ENCODE peak calls at places on chromosomes 3 and 15, in eight cellular contexts. A is left cardiac atrium; T is MCF 10A; U is AG08395; G is memory B cell; D is epithelial cell of esophagus; O is activated CD4-positive, alpha-beta T cell treated with anti-CD3 and anti-CD28 coated beads, Interleukin-2, amount 50 U/mL, for 1 hour; L is D341Med. W is an unnamed sample.

GRCh38 chr3:18657858-18658820 is 233.0 kb upstream of the SATB1 start:
- DNase-seq in A (no peak), O (no peak), D (peak; percentile 53), G (no peak), T (peak; percentile 14), U (no peak), L (no peak), W (no peak)

GRCh38 chr3:54784021-54784420 is 143.8 kb downstream of the LRTM1 start:
- DNase-seq in D (no peak), L (no peak), A (no peak), O (no peak), U (no peak), G (no peak), T (no peak), W (no peak)

GRCh38 chr3:70612920-70613319 is 300.5 kb upstream of the MDFIC2 start:
- DNase-seq in G (no peak), O (no peak), U (no peak), L (no peak), T (no peak), A (no peak), D (no peak), W (no peak)

GRCh38 chr3:134485075-134485536 is 679 bp downstream of the ANAPC13 start:
- DNase-seq in O (no peak), U (no peak), L (peak; percentile 56), G (no peak), T (peak; percentile 31), D (no peak), A (no peak), W (no peak)

GRCh38 chr3:171443211-171443957 is 16.8 kb downstream of the TNIK start:
- DNase-seq in O (no peak), A (no peak), U (no peak), G (no peak), T (no peak), D (no peak), L (no peak), W (no peak)

GRCh38 chr3:70982700-70983140 is 600.8 kb downstream of the FOXP1 start:
- DNase-seq in A (peak; percentile 39), U (peak; percentile 73), O (no peak), G (no peak), D (peak; percentile 95), L (peak; percentile 36), T (peak; percentile 82), W (peak; percentile 53)

GRCh38 chr3:107962946-107963345 is 127.9 kb downstream of the CD47 start:
- DNase-seq in T (peak; percentile 68), G (no peak), D (peak; percentile 73), U (peak; percentile 17), O (no peak), L (no peak), A (no peak), W (no peak)

GRCh38 chr3:125644036-125645025 is 49.0 kb upstream of the OSBPL11 start:
- DNase-seq in D (no peak), T (peak; percentile 39), L (no peak), O (no peak), U (peak; percentile 55), A (peak; percentile 52), G (no peak), W (no peak)

GRCh38 chr3:158127250-158128219 is 17.6 kb downstream of the RSRC1 start:
- DNase-seq in U (peak; percentile 9), A (no peak), D (peak; percentile 90), T (peak; percentile 78), G (no peak), O (no peak), L (no peak), W (no peak)

GRCh38 chr15:51377038-51377761 is 35.7 kb downstream of the GLDN start:
- DNase-seq in T (no peak), U (peak; percentile 84), A (no peak), G (no peak), O (no peak), D (peak; percentile 14), L (no peak), W (peak; percentile 74)

GRCh38 chr15:92112180-92112579 is 258.7 kb downstream of the SLCO3A1 start:
- DNase-seq in D (no peak), O (no peak), U (peak; percentile 57), L (no peak), G (no peak), A (peak; percentile 40), T (no peak), W (peak; percentile 15)

GRCh38 chr3:13884851-13885703 is 5.2 kb upstream of the WNT7A start:
- DNase-seq in G (peak; percentile 44), T (peak; percentile 75), L (peak; percentile 66), A (no peak), D (peak; percentile 80), O (peak; percentile 73), U (no peak), W (no peak)

GRCh38 chr3:191356586-191357439 is 26.5 kb upstream of the UTS2B start:
- DNase-seq in U (peak; percentile 53), L (no peak), G (no peak), O (no peak), T (peak; percentile 76), A (peak; percentile 66), D (peak; percentile 92), W (no peak)

GRCh38 chr3:184426691-184427141 is 46.9 kb downstream of the CHRD start:
- DNase-seq in G (no peak), T (peak; percentile 72), L (no peak), U (no peak), A (no peak), D (no peak), O (no peak), W (no peak)

GRCh38 chr3:149449799-149450198 is 24.7 kb upstream of the TM4SF4 start:
- DNase-seq in G (no peak), L (no peak), O (no peak), D (no peak), A (no peak), T (no peak), U (peak; percentile 20), W (peak; percentile 44)

GRCh38 chr3:88061749-88062148 is 2.7 kb downstream of the ZNF654 start:
- DNase-seq in T (no peak), D (peak; percentile 24), G (no peak), L (no peak), U (no peak), A (no peak), O (no peak), W (no peak)

GRCh38 chr15:82129769-82130168 is 84.0 kb upstream of the MEX3B start:
- DNase-seq in L (no peak), D (peak; percentile 52), A (no peak), T (no peak), O (no peak), G (no peak), U (peak; percentile 81), W (peak; percentile 51)

GRCh38 chr15:40266828-40267304 is 16.0 kb downstream of the ANKRD63 start:
- DNase-seq in G (no peak), O (no peak), A (no peak), U (peak; percentile 96), D (peak; percentile 82), L (no peak), T (peak; percentile 96), W (peak; percentile 95)

GRCh38 chr3:149368201-149368849 is 9.1 kb downstream of the TM4SF1 start:
- DNase-seq in U (no peak), L (no peak), D (peak; percentile 60), T (no peak), O (no peak), G (no peak), A (peak; percentile 35), W (no peak)

GRCh38 chr3:63135362-63135761 is 142.7 kb upstream of the SYNPR start:
- DNase-seq in A (no peak), T (no peak), G (no peak), O (no peak), U (no peak), D (peak; percentile 34), L (no peak), W (no peak)

GRCh38 chr3:131636266-131636775 is 133.6 kb upstream of the MRPL3 start:
- DNase-seq in A (no peak), L (no peak), U (no peak), T (no peak), D (no peak), G (no peak), O (no peak), W (no peak)

GRCh38 chr15:52080031-52080430 is 32.5 kb downstream of the BCL2L10 start:
- DNase-seq in O (no peak), U (no peak), A (no peak), L (no peak), G (no peak), T (peak; percentile 84), D (peak; percentile 91), W (no peak)

GRCh38 chr3:143443851-143444331 is 324.3 kb downstream of the CHST2 start:
- DNase-seq in O (no peak), D (peak; percentile 99), G (no peak), T (peak; percentile 97), U (peak; percentile 93), A (peak; percentile 68), L (no peak), W (peak; percentile 77)

GRCh38 chr15:85411992-85412538 is 31.7 kb downstream of the AKAP13 start:
- DNase-seq in A (no peak), G (no peak), U (peak; percentile 6), T (peak; percentile 33), L (no peak), D (peak; percentile 61), O (no peak), W (peak; percentile 15)

GRCh38 chr3:186824430-186825139 is 17.9 kb upstream of the ADIPOQ start:
- DNase-seq in U (no peak), G (no peak), L (no peak), D (no peak), A (peak; percentile 24), O (no peak), T (no peak), W (no peak)

GRCh38 chr3:15791525-15791924 is 6.3 kb downstream of the ANKRD28 start:
- DNase-seq in G (no peak), L (no peak), U (no peak), D (no peak), O (no peak), A (no peak), T (no peak), W (no peak)

W was measured in AG08396.